ENCODE peak calls at places on chromosomes 2 and 18, in eight cellular contexts. S is A549, Y is omental fat pad, D is uterus, M is Caco-2, N is transverse colon, V is mesothelial cell of epicardium, A is NB4. Z is an unnamed sample.

GRCh38 chr2:70932631-70933230 is 3.0 kb upstream of the ATP6V1B1 start:
- DNase-seq in S (no peak), D (no peak), Y (no peak), N (no peak), V (peak), A (no peak), M (no peak), Z (no peak)

GRCh38 chr2:18178736-18179349 is 300.4 kb downstream of the KCNS3 start:
- DNase-seq in N (peak), Y (no peak), V (no peak), M (peak), A (peak), S (peak), D (no peak), Z (no peak)

GRCh38 chr2:144390424-144391020 is 129.4 kb downstream of the ZEB2 start:
- DNase-seq in N (no peak), V (no peak), D (no peak), Y (no peak), M (no peak), A (no peak), S (no peak), Z (no peak)

GRCh38 chr2:235390108-235390815 is 103.6 kb upstream of the AGAP1 start:
- DNase-seq in S (no peak), N (peak), M (no peak), Y (no peak), D (no peak), A (peak), V (no peak), Z (no peak)

GRCh38 chr18:11980555-11981382 is 538 bp upstream of the IMPA2 start:
- DNase-seq in S (peak), A (peak), N (peak), V (peak), Y (peak), M (peak), D (peak), Z (peak)

GRCh38 chr18:7090771-7091170 is 26.8 kb downstream of the LAMA1 start:
- DNase-seq in V (no peak), Y (no peak), N (no peak), M (no peak), D (no peak), S (no peak), A (no peak), Z (no peak)

GRCh38 chr18:8828798-8829197 is 123.4 kb downstream of the MTCL1 start:
- DNase-seq in S (no peak), D (no peak), A (peak), N (no peak), M (no peak), Y (no peak), V (no peak), Z (no peak)

GRCh38 chr2:218984239-218985020 is 554 bp downstream of the FEV start:
- DNase-seq in Y (no peak), D (no peak), M (no peak), V (no peak), S (no peak), A (peak), N (no peak), Z (no peak)

GRCh38 chr2:109712126-109712455 is 82.0 kb upstream of the RGPD5 start:
- DNase-seq in V (no peak), A (no peak), S (no peak), M (no peak), D (no peak), Y (no peak), N (no peak), Z (no peak)

GRCh38 chr2:61431345-61431744 is 39.5 kb downstream of the USP34 start:
- DNase-seq in V (no peak), S (no peak), Y (no peak), N (no peak), M (no peak), A (no peak), D (no peak), Z (no peak)

GRCh38 chr2:38095996-38096861 is 20.3 kb upstream of the CYP1B1 start:
- DNase-seq in S (no peak), A (peak), D (no peak), M (peak), Y (no peak), V (peak), N (no peak), Z (no peak)

GRCh38 chr18:62165583-62165982 is 21.3 kb downstream of the PIGN start:
- DNase-seq in N (no peak), M (no peak), D (no peak), A (no peak), V (no peak), S (no peak), Y (no peak), Z (no peak)

GRCh38 chr2:223989206-223989859 is 32.1 kb downstream of the MRPL44 start:
- DNase-seq in N (peak), Y (no peak), A (no peak), V (no peak), M (peak), S (no peak), D (no peak), Z (no peak)

GRCh38 chr2:67625671-67626070 is 228.5 kb downstream of the ETAA1 start:
- DNase-seq in V (no peak), N (no peak), Y (no peak), A (no peak), M (no peak), D (no peak), S (no peak), Z (no peak)

GRCh38 chr2:234960091-234961088 is 8.6 kb downstream of the SH3BP4 start:
- DNase-seq in D (no peak), M (no peak), Y (no peak), V (no peak), A (no peak), S (no peak), N (no peak), Z (no peak)

GRCh38 chr2:150528861-150529801 is 41.7 kb upstream of the RND3 start:
- DNase-seq in A (no peak), N (no peak), M (peak), Y (no peak), V (no peak), S (peak), D (no peak), Z (no peak)

GRCh38 chr2:98465456-98466201 is 21.0 kb downstream of the INPP4A start:
- DNase-seq in M (no peak), Y (no peak), N (peak), A (peak), D (peak), S (no peak), V (peak), Z (peak)

GRCh38 chr18:78935406-78935805 is 44.2 kb upstream of the SALL3 start:
- DNase-seq in Y (no peak), D (no peak), S (no peak), A (no peak), V (no peak), M (no peak), N (no peak), Z (no peak)

GRCh38 chr18:78936251-78937005 is 43.2 kb upstream of the SALL3 start:
- DNase-seq in D (no peak), V (no peak), S (no peak), A (no peak), Y (no peak), N (no peak), M (no peak), Z (no peak)

GRCh38 chr18:78937166-78937565 is 42.5 kb upstream of the SALL3 start:
- DNase-seq in S (no peak), Y (no peak), V (no peak), M (no peak), A (no peak), N (no peak), D (no peak), Z (no peak)

GRCh38 chr18:78939734-78940260 is 39.8 kb upstream of the SALL3 start:
- DNase-seq in M (no peak), V (no peak), A (no peak), S (no peak), D (no peak), N (no peak), Y (no peak), Z (no peak)

GRCh38 chr18:78939105-78939504 is 40.5 kb upstream of the SALL3 start:
- DNase-seq in N (no peak), S (no peak), A (peak), V (no peak), Y (no peak), D (no peak), M (no peak), Z (no peak)
- TF ChIP-seq CTCF in N (no peak), S (no peak), A (no peak), V (no peak), Y (no peak), D (no peak), M (no peak), Z (no peak)

GRCh38 chr18:24949908-24950307 is 402.1 kb downstream of the ZNF521 start:
- DNase-seq in N (no peak), Y (no peak), D (no peak), A (no peak), S (no peak), V (no peak), M (no peak), Z (no peak)

GRCh38 chr18:24942144-24942543 is 409.8 kb downstream of the ZNF521 start:
- DNase-seq in S (no peak), N (no peak), D (no peak), V (no peak), Y (no peak), M (no peak), A (no peak), Z (no peak)

GRCh38 chr18:24947521-24948305 is 404.3 kb downstream of the ZNF521 start:
- DNase-seq in M (no peak), S (no peak), A (no peak), D (no peak), Y (no peak), V (no peak), N (no peak), Z (no peak)
- TF ChIP-seq CTCF in M (no peak), S (no peak), A (no peak), D (no peak), Y (no peak), V (no peak), N (no peak), Z (no peak)

GRCh38 chr18:45745817-45746461 is 22.0 kb downstream of the SLC14A1 start:
- DNase-seq in N (no peak), V (no peak), Y (no peak), M (no peak), A (peak), S (no peak), D (no peak), Z (no peak)
- TF ChIP-seq CTCF in N (no peak), V (no peak), Y (no peak), M (no peak), A (no peak), S (no peak), D (no peak), Z (no peak)

DNA sequence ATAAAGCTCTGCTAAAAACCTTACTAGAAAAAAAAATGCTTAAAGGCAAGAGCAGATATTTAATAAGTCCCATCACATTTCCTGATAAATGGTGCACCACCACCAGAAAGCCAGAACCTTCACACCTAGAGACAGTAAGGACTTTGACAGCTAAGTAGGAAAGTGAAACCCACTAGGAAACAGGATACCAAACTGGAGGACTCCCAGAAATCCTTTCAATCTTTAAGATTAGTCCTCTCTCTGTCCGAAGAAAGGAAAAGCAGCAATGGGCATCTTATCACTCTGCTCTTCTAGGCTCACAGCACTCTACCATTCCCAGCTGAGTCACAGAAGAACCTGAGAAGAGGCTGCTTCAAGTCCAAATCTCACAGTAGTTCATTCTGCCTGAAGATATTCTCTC is 3.7 kb downstream of the DYM start:
- DNase-seq in S (no peak), N (no peak), D (no peak), V (no peak), A (no peak), M (no peak), Y (no peak), Z (no peak)
- TF ChIP-seq CTCF in S (no peak), N (no peak), D (no peak), V (no peak), A (no peak), M (no peak), Y (no peak), Z (no peak)

Z was measured in natural killer cell.